ENCODE peak calls at places on chromosome 22, in nine cellular contexts. One of them, this sample, is unnamed.

GRCh38 chr22:49554741-49555140 is 272.9 kb downstream of the BRD1 start:
- DNase-seq in astrocyte of the cerebellum: no peak
- DNase-seq in NCI-H1092: no peak
- DNase-seq in NCI-H345: no peak
- DNase-seq in H7: no peak
- DNase-seq in lung: no peak
- DNase-seq in globus pallidus: no peak
- DNase-seq in HS-27A: no peak
- DNase-seq in hepatocyte: no peak
- DNase-seq in this sample: no peak

GRCh38 chr22:24521791-24522245 is 26.7 kb downstream of the UPB1 start:
- DNase-seq in astrocyte of the cerebellum: peak; percentile 35
- DNase-seq in NCI-H1092: peak; percentile 76
- DNase-seq in NCI-H345: peak; percentile 51
- DNase-seq in H7: peak; percentile 85
- DNase-seq in lung: peak; percentile 81
- DNase-seq in globus pallidus: no peak
- DNase-seq in HS-27A: no peak
- DNase-seq in hepatocyte: peak; percentile 87
- DNase-seq in this sample: no peak

GRCh38 chr22:41979423-41980250 is 10.4 kb downstream of the SEPTIN3 start:
- DNase-seq in astrocyte of the cerebellum: no peak
- DNase-seq in NCI-H1092: no peak
- DNase-seq in NCI-H345: no peak
- DNase-seq in H7: peak; percentile 42
- DNase-seq in lung: no peak
- DNase-seq in globus pallidus: no peak
- DNase-seq in HS-27A: no peak
- DNase-seq in hepatocyte: no peak
- DNase-seq in this sample: no peak

GRCh38 chr22:43346521-43346929 is 3.4 kb upstream of the SCUBE1 start:
- DNase-seq in astrocyte of the cerebellum: no peak
- DNase-seq in NCI-H1092: peak; percentile 0
- DNase-seq in NCI-H345: peak; percentile 14
- DNase-seq in H7: peak; percentile 93
- DNase-seq in lung: peak; percentile 58
- DNase-seq in globus pallidus: peak; percentile 7
- DNase-seq in HS-27A: no peak
- DNase-seq in hepatocyte: peak; percentile 76
- DNase-seq in this sample: peak; percentile 51

GRCh38 chr22:47659467-47660302 is 897.2 kb downstream of the TBC1D22A start:
- DNase-seq in astrocyte of the cerebellum: no peak
- DNase-seq in NCI-H1092: no peak
- DNase-seq in NCI-H345: peak; percentile 82
- DNase-seq in H7: no peak
- DNase-seq in lung: no peak
- DNase-seq in globus pallidus: peak; percentile 3
- DNase-seq in HS-27A: no peak
- DNase-seq in hepatocyte: no peak
- DNase-seq in this sample: no peak

GRCh38 chr22:36873614-36874308 is 13.0 kb downstream of the NCF4 start:
- DNase-seq in astrocyte of the cerebellum: peak; percentile 2
- DNase-seq in NCI-H1092: no peak
- DNase-seq in NCI-H345: no peak
- DNase-seq in H7: peak; percentile 84
- DNase-seq in lung: peak; percentile 62
- DNase-seq in globus pallidus: no peak
- DNase-seq in HS-27A: no peak
- DNase-seq in hepatocyte: peak; percentile 74
- DNase-seq in this sample: no peak

GRCh38 chr22:47460870-47461269 is 698.4 kb downstream of the TBC1D22A start:
- DNase-seq in astrocyte of the cerebellum: no peak
- DNase-seq in NCI-H1092: no peak
- DNase-seq in NCI-H345: no peak
- DNase-seq in H7: no peak
- DNase-seq in lung: no peak
- DNase-seq in globus pallidus: no peak
- DNase-seq in HS-27A: no peak
- DNase-seq in hepatocyte: no peak
- DNase-seq in this sample: no peak

GRCh38 chr22:38284042-38284402 is 11.2 kb upstream of the TMEM184B start:
- DNase-seq in astrocyte of the cerebellum: peak; percentile 87
- DNase-seq in NCI-H1092: no peak
- DNase-seq in NCI-H345: no peak
- DNase-seq in H7: no peak
- DNase-seq in lung: no peak
- DNase-seq in globus pallidus: no peak
- DNase-seq in HS-27A: no peak
- DNase-seq in hepatocyte: peak; percentile 70
- DNase-seq in this sample: no peak

GRCh38 chr22:43467171-43467570 is 55.4 kb downstream of the MPPED1 start:
- DNase-seq in astrocyte of the cerebellum: no peak
- DNase-seq in NCI-H1092: no peak
- DNase-seq in NCI-H345: no peak
- DNase-seq in H7: peak; percentile 19
- DNase-seq in lung: no peak
- DNase-seq in globus pallidus: peak; percentile 6
- DNase-seq in HS-27A: no peak
- DNase-seq in hepatocyte: no peak
- DNase-seq in this sample: no peak

GRCh38 chr22:25410849-25411248 is 153.6 kb upstream of the GRK3 start:
- DNase-seq in astrocyte of the cerebellum: no peak
- DNase-seq in NCI-H1092: no peak
- DNase-seq in NCI-H345: no peak
- DNase-seq in H7: no peak
- DNase-seq in lung: no peak
- DNase-seq in globus pallidus: no peak
- DNase-seq in HS-27A: no peak
- DNase-seq in hepatocyte: no peak
- DNase-seq in this sample: no peak